ENCODE peak calls at places on chromosomes 16 and 17, in eight cellular contexts. N is CD4-positive, alpha-beta T cell; X is endothelial cell; T is MM.1S; D is Calu3; E is CD8-positive, alpha-beta T cell; Q is IMR-90; F is AG04450. A is an unnamed sample.

GRCh38 chr17:78903101-78903779 is at the start of gene CEP295NL:
- DNase-seq in N (no peak), X (no peak), T (no peak), D (peak), E (no peak), Q (peak), F (no peak), A (peak)

GRCh38 chr17:27332485-27333409 is 38.8 kb downstream of the WSB1 start:
- DNase-seq in N (peak), X (peak), T (peak), D (peak), E (peak), Q (peak), F (peak), A (peak)

GRCh38 chr16:88298166-88298881 is 84.4 kb upstream of the ZNF469 start:
- DNase-seq in N (no peak), X (no peak), T (no peak), D (no peak), E (no peak), Q (peak), F (no peak), A (no peak)

GRCh38 chr16:56880685-56881084 is 15.7 kb downstream of the SLC12A3 start:
- DNase-seq in N (no peak), X (no peak), T (no peak), D (no peak), E (no peak), Q (no peak), F (no peak), A (no peak)

GRCh38 chr17:13740692-13741091 is 139.0 kb upstream of the HS3ST3A1 start:
- DNase-seq in N (no peak), X (no peak), T (no peak), D (no peak), E (no peak), Q (no peak), F (no peak), A (no peak)

GRCh38 chr16:21277927-21278706 is at the start of gene CRYM:
- DNase-seq in N (peak), X (peak), T (peak), D (peak), E (peak), Q (no peak), F (no peak), A (peak)

GRCh38 chr17:75108193-75108592 is 1.6 kb upstream of the ARMC7 start:
- DNase-seq in N (no peak), X (no peak), T (no peak), D (no peak), E (no peak), Q (no peak), F (no peak), A (no peak)

GRCh38 chr17:78340183-78340955 is 19.5 kb downstream of the SOCS3 start:
- DNase-seq in N (no peak), X (no peak), T (no peak), D (no peak), E (no peak), Q (no peak), F (no peak), A (no peak)

GRCh38 chr16:47492428-47493357 is 31.6 kb downstream of the PHKB start:
- DNase-seq in N (no peak), X (no peak), T (no peak), D (no peak), E (no peak), Q (peak), F (no peak), A (no peak)

GRCh38 chr17:55238931-55239297 is 25.8 kb upstream of the HLF start:
- DNase-seq in N (no peak), X (no peak), T (peak), D (no peak), E (no peak), Q (no peak), F (no peak), A (no peak)

GRCh38 chr16:55944377-55944802 is 69.2 kb upstream of the CES5A start:
- DNase-seq in N (peak), X (peak), T (peak), D (peak), E (peak), Q (peak), F (peak), A (peak)

GRCh38 chr17:73198930-73199260 is 6.0 kb downstream of the COG1 start:
- DNase-seq in N (no peak), X (no peak), T (no peak), D (no peak), E (no peak), Q (no peak), F (no peak), A (no peak)

GRCh38 chr17:73197141-73197540 is 4.3 kb downstream of the COG1 start:
- DNase-seq in N (no peak), X (no peak), T (no peak), D (no peak), E (no peak), Q (no peak), F (no peak), A (no peak)

GRCh38 chr17:73194514-73195222 is 1.8 kb downstream of the COG1 start:
- DNase-seq in N (no peak), X (no peak), T (no peak), D (no peak), E (no peak), Q (peak), F (peak), A (no peak)

GRCh38 chr17:73198201-73198929 is 5.5 kb downstream of the COG1 start:
- DNase-seq in N (no peak), X (no peak), T (no peak), D (no peak), E (no peak), Q (no peak), F (no peak), A (no peak)

DNA sequence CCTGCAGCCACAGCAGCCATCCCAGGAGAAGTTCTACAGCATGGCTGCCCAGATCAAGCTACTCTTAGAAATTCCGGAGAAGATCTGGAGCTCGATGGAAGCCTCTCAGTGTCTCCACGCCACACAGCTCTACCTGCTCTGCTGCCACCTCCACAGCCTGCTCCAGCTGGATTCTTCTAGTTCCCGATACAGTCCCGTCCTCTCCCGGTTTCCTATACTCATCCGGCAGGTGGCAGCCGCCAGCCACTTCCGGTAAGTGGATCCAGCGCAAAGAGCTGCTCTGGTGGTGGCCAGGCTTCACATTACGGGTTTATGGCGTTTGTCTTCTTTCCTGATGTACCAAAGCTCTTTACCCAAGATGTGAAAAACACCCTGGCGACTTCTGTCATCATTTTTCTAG is 3.6 kb downstream of the COG1 start:
- DNase-seq in N (no peak), X (peak), T (no peak), D (no peak), E (no peak), Q (no peak), F (no peak), A (no peak)
- TF ChIP-seq CTCF in N (no peak), X (peak), T (no peak), D (no peak), E (no peak), Q (peak), F (peak), A (peak)

GRCh38 chr17:4895121-4895520 is 4.2 kb upstream of the C17orf107 start:
- DNase-seq in N (no peak), X (no peak), T (no peak), D (no peak), E (no peak), Q (no peak), F (no peak), A (no peak)

GRCh38 chr17:4897198-4897657 is 2.1 kb upstream of the C17orf107 start:
- DNase-seq in N (no peak), X (no peak), T (no peak), D (no peak), E (no peak), Q (no peak), F (no peak), A (no peak)

GRCh38 chr17:4896332-4897197 is 2.8 kb upstream of the C17orf107 start:
- DNase-seq in N (no peak), X (no peak), T (no peak), D (no peak), E (no peak), Q (no peak), F (no peak), A (no peak)

GRCh38 chr17:4893721-4894560 is 5.4 kb upstream of the C17orf107 start:
- DNase-seq in N (no peak), X (no peak), T (no peak), D (no peak), E (no peak), Q (no peak), F (no peak), A (no peak)

DNA sequence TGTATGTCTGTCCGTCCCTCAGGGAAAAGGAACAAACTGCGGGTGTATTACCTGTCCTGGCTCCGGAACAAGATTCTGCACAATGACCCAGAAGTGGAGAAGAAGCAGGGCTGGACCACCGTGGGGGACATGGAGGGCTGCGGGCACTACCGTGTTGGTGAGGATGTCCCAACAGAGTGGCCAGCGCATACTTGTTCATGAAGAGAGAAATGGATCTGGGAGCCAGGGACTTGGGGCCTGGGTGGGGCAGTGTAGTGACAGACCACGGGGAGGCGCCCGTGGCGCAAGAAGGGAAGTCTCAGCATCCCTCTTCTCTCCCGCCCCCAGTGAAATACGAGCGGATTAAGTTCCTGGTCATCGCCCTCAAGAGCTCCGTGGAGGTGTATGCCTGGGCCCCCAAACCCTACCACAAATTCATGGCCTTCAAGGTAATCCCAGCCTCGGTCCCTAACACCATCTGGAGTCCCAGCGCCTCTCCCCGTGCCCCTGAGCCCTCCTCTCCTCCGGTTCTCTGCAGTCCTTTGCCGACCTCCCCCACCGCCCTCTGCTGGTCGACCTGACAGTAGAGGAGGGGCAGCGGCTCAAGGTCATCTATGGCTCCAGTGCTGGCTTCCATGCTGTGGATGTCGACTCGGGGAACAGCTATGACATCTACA is 3.5 kb upstream of the C17orf107 start:
- DNase-seq in N (no peak), X (peak), T (no peak), D (no peak), E (no peak), Q (no peak), F (no peak), A (no peak)
- TF ChIP-seq CTCF in N (no peak), X (no peak), T (no peak), D (no peak), E (no peak), Q (peak), F (peak), A (peak)

GRCh38 chr17:81437221-81437651 is 42.0 kb downstream of the BAHCC1 start:
- DNase-seq in N (no peak), X (no peak), T (no peak), D (no peak), E (no peak), Q (no peak), F (no peak), A (no peak)

GRCh38 chr17:81438024-81438664 is 42.9 kb downstream of the BAHCC1 start:
- DNase-seq in N (no peak), X (no peak), T (no peak), D (no peak), E (no peak), Q (no peak), F (no peak), A (no peak)

GRCh38 chr17:81440511-81441244 is 45.4 kb downstream of the BAHCC1 start:
- DNase-seq in N (no peak), X (peak), T (peak), D (peak), E (no peak), Q (no peak), F (no peak), A (peak)

GRCh38 chr17:81438688-81439087 is 43.4 kb downstream of the BAHCC1 start:
- DNase-seq in N (no peak), X (no peak), T (no peak), D (no peak), E (no peak), Q (no peak), F (no peak), A (no peak)

GRCh38 chr17:81439926-81440450 is 44.7 kb downstream of the BAHCC1 start:
- DNase-seq in N (no peak), X (no peak), T (no peak), D (no peak), E (no peak), Q (no peak), F (no peak), A (no peak)
- TF ChIP-seq CTCF in N (no peak), X (no peak), T (no peak), D (no peak), E (no peak), Q (no peak), F (no peak), A (no peak)

GRCh38 chr17:6384481-6384880 is 50.4 kb downstream of the AIPL1 start:
- DNase-seq in N (no peak), X (no peak), T (no peak), D (no peak), E (no peak), Q (no peak), F (no peak), A (no peak)

GRCh38 chr17:6386041-6386630 is 48.8 kb downstream of the AIPL1 start:
- DNase-seq in N (no peak), X (no peak), T (no peak), D (no peak), E (no peak), Q (no peak), F (no peak), A (no peak)

GRCh38 chr17:6387442-6387841 is 47.5 kb downstream of the AIPL1 start:
- DNase-seq in N (no peak), X (no peak), T (no peak), D (no peak), E (no peak), Q (no peak), F (no peak), A (no peak)

GRCh38 chr17:6387858-6388257 is 47.1 kb downstream of the AIPL1 start:
- DNase-seq in N (no peak), X (no peak), T (no peak), D (no peak), E (no peak), Q (no peak), F (no peak), A (no peak)

DNA sequence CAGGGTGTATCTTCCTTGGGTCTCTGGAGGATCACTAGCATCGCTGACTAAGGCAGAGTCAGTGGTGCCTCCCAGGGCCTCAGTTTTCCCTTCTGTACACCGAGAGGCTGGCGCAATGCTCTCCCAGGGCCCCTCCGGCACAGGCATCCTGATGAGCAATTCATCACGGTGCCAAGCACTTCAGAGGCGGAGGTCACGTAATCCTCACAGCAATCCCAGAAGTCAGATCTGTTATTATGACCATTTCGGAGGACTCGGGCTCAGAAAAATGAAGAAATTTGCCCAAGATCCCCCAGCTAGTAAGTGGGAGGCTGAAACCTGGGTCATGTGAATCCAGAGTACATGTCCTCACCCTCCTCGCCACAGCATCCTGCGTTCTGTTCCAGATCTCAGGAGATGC is 46.5 kb downstream of the AIPL1 start:
- DNase-seq in N (no peak), X (no peak), T (no peak), D (no peak), E (no peak), Q (no peak), F (no peak), A (no peak)
- TF ChIP-seq CTCF in N (no peak), X (no peak), T (no peak), D (no peak), E (no peak), Q (no peak), F (no peak), A (no peak)

DNA sequence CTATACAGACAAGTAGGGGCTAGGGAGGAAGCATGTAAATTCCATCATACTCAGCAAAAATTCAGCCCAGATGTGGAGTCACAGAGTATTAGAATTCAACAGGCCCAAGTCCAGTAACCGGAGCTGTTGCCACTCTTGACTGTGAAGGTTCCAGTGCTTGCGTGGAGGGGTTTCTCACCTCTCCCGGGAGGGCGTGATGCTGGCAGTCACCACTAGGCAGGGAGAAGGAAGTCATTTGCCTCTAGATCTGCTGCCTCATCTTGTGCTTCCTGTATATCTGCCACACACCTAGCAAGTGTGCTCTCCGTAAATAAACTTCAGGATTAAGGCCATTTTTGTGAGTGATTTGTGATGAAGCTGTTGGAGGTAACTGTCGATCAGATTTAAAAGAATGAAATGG is 1.0 kb upstream of the CKLF start:
- DNase-seq in N (peak), X (peak), T (peak), D (peak), E (peak), Q (peak), F (no peak), A (no peak)
- TF ChIP-seq CTCF in N (peak), X (peak), T (peak), D (peak), E (peak), Q (peak), F (peak), A (peak)

GRCh38 chr16:61362583-61362982 is 673.7 kb downstream of the CDH8 start:
- DNase-seq in N (no peak), X (no peak), T (no peak), D (no peak), E (no peak), Q (no peak), F (no peak), A (no peak)

GRCh38 chr16:61370564-61370963 is 665.7 kb downstream of the CDH8 start:
- DNase-seq in N (no peak), X (no peak), T (peak), D (no peak), E (no peak), Q (no peak), F (no peak), A (no peak)

GRCh38 chr16:61366006-61366405 is 670.2 kb downstream of the CDH8 start:
- DNase-seq in N (no peak), X (no peak), T (no peak), D (no peak), E (no peak), Q (no peak), F (no peak), A (no peak)
- TF ChIP-seq CTCF in N (no peak), X (no peak), T (peak), D (no peak), E (no peak), Q (no peak), F (no peak), A (no peak)